ENCODE peak calls at places on chromosome 11, in four cellular contexts. G is lower lobe of right lung, U is Peyer's patch, X is NCI-H1436. K is an unnamed sample.

GRCh38 chr11:35165416-35166368 is 26.7 kb downstream of the CD44 start:
- DNase-seq in G (no peak), U (peak; percentile 90), X (no peak), K (peak; percentile 65)

GRCh38 chr11:131423715-131424114 is 53.3 kb downstream of the NTM start:
- DNase-seq in U (no peak), X (no peak), G (no peak), K (peak; percentile 96)

GRCh38 chr11:832529-833113 is at the start of gene CD151:
- DNase-seq in X (no peak), U (peak; percentile 49), G (no peak), K (no peak)

GRCh38 chr11:12518606-12519385 is 141.4 kb downstream of the PARVA start:
- DNase-seq in G (no peak), X (no peak), U (no peak), K (no peak)

GRCh38 chr11:117510646-117511045 is 183.0 kb downstream of the CEP164 start:
- DNase-seq in X (no peak), G (no peak), U (no peak), K (no peak)

GRCh38 chr11:86623736-86624135 is 48.7 kb downstream of the ME3 start:
- DNase-seq in G (no peak), X (no peak), U (no peak), K (peak; percentile 76)

GRCh38 chr11:111655924-111656323 is 53.7 kb downstream of the SIK2 start:
- DNase-seq in G (no peak), X (no peak), U (no peak), K (no peak)

GRCh38 chr11:75497788-75498404 is 27.8 kb downstream of the GDPD5 start:
- DNase-seq in G (no peak), X (no peak), U (no peak), K (no peak)

GRCh38 chr11:63505857-63506528 is at the start of gene LGALS12:
- DNase-seq in X (no peak), U (no peak), G (peak; percentile 59), K (no peak)

GRCh38 chr11:1759151-1759850 is 4.4 kb downstream of the CTSD start:
- DNase-seq in U (no peak), G (peak; percentile 49), X (no peak), K (no peak)

GRCh38 chr11:123438191-123438627 is 8.1 kb downstream of the GRAMD1B start:
- DNase-seq in X (no peak), G (no peak), U (no peak), K (no peak)

K was measured in foreskin keratinocyte.